ENCODE peak calls at places on chromosomes 11 and 22, in eight cellular contexts. G is stimulated activated naive CD8-positive, alpha-beta T cell treated with anti-CD3 and anti-CD28 coated beads, Interleukin-15, Interleukin-2, amounts not matched to agents 100 U/mL and 50 U/mL, for 24 hours; T is cardiac muscle cell; D is activated CD4-positive, alpha-beta T cell treated with anti-CD3 and anti-CD28 coated beads for 24 hours; M is IMR-90; X is uterus; W is EH; A is activated naive CD4-positive, alpha-beta T cell treated with Interleukin-2 at 50 U/mL for 16 hours. E is an unnamed sample.
A peak's percentile ranks its signal among the peaks of the same experiment; 100 is the strongest.

GRCh38 chr22:38467904-38468760 is at the start of gene KDELR3:
- DNase-seq in G (peak; percentile 79), D (peak; percentile 57), W (peak; percentile 83), M (peak; percentile 71), A (peak; percentile 57), T (peak; percentile 85), X (peak; percentile 75), E (no peak)

GRCh38 chr11:76658651-76659650 is 11.6 kb downstream of the LRRC32 start:
- DNase-seq in T (no peak), X (no peak), D (no peak), A (no peak), W (no peak), M (no peak), G (no peak), E (no peak)

GRCh38 chr11:66467756-66468155 is 1.1 kb downstream of the PELI3 start:
- DNase-seq in T (peak; percentile 21), X (no peak), M (no peak), A (no peak), D (no peak), W (peak; percentile 29), G (peak; percentile 45), E (no peak)

GRCh38 chr22:42416671-42417230 is 15.5 kb downstream of the NFAM1 start:
- DNase-seq in W (no peak), G (no peak), T (no peak), M (no peak), A (no peak), X (no peak), D (no peak), E (no peak)

GRCh38 chr22:47307812-47308211 is 545.4 kb downstream of the TBC1D22A start:
- DNase-seq in M (peak; percentile 49), D (no peak), X (no peak), W (no peak), T (no peak), A (no peak), G (no peak), E (no peak)

GRCh38 chr11:120912504-120912903 is 111.4 kb upstream of the TBCEL start:
- DNase-seq in X (no peak), A (no peak), M (peak; percentile 57), G (no peak), D (no peak), W (peak; percentile 34), T (peak; percentile 57), E (no peak)

GRCh38 chr22:36104435-36104834 is 56.1 kb downstream of the APOL3 start:
- DNase-seq in M (no peak), A (no peak), T (no peak), G (no peak), X (no peak), D (no peak), W (no peak), E (no peak)

GRCh38 chr22:47067911-47068654 is 305.6 kb downstream of the TBC1D22A start:
- DNase-seq in A (no peak), W (no peak), X (no peak), T (no peak), D (no peak), M (no peak), G (no peak), E (no peak)

GRCh38 chr11:81644239-81644840 is 1089.3 kb downstream of the FAM181B start:
- DNase-seq in T (peak; percentile 58), G (no peak), D (no peak), X (no peak), M (peak; percentile 23), W (peak; percentile 1), A (peak; percentile 4), E (peak; percentile 1)

GRCh38 chr11:64358907-64359711 is at the start of gene RPS6KA4:
- DNase-seq in A (peak; percentile 64), D (peak; percentile 40), T (peak; percentile 68), G (peak; percentile 73), M (peak; percentile 58), X (peak; percentile 75), W (peak; percentile 79), E (no peak)

GRCh38 chr11:47028530-47029093 is 92.1 kb downstream of the CSTPP1 start:
- DNase-seq in G (no peak), D (no peak), T (peak; percentile 58), W (no peak), M (peak; percentile 19), A (no peak), X (no peak), E (no peak)

GRCh38 chr11:33475999-33476398 is 218.8 kb downstream of the HIPK3 start:
- DNase-seq in W (peak; percentile 69), G (no peak), D (no peak), M (peak; percentile 57), T (peak; percentile 90), A (no peak), X (no peak), E (no peak)

GRCh38 chr22:24155597-24156145 is 25.6 kb upstream of the SUSD2 start:
- DNase-seq in M (peak; percentile 65), W (peak; percentile 85), T (peak; percentile 85), D (peak; percentile 38), X (peak; percentile 86), A (peak; percentile 37), G (peak; percentile 63), E (no peak)

GRCh38 chr22:46659791-46660186 is 39.6 kb downstream of the GRAMD4 start:
- DNase-seq in T (no peak), A (no peak), X (no peak), G (no peak), D (no peak), W (no peak), M (no peak), E (no peak)

GRCh38 chr22:24554316-24555159 is at the start of gene GUCD1:
- DNase-seq in G (peak; percentile 43), D (peak; percentile 12), M (peak; percentile 41), A (peak; percentile 36), W (peak; percentile 63), X (no peak), T (peak; percentile 52), E (no peak)

GRCh38 chr22:49307071-49307830 is 520.4 kb downstream of the BRD1 start:
- DNase-seq in T (no peak), M (no peak), G (no peak), X (no peak), W (no peak), D (no peak), A (no peak), E (no peak)

GRCh38 chr11:95884364-95884763 is 39.5 kb downstream of the MTMR2 start:
- DNase-seq in D (no peak), W (peak; percentile 66), X (no peak), G (no peak), A (no peak), T (peak; percentile 54), M (peak; percentile 63), E (no peak)

GRCh38 chr22:38494939-38495338 is 11.2 kb downstream of the DDX17 start:
- DNase-seq in G (no peak), X (no peak), A (no peak), D (no peak), T (no peak), M (no peak), W (no peak), E (no peak)

GRCh38 chr22:27673839-27674238 is 127.7 kb downstream of the MN1 start:
- DNase-seq in A (no peak), G (no peak), M (no peak), W (no peak), T (no peak), X (no peak), D (no peak), E (no peak)

GRCh38 chr11:105022527-105022926 is 441 bp downstream of the CASP5 start:
- DNase-seq in X (no peak), M (no peak), W (no peak), A (no peak), G (no peak), D (no peak), T (no peak), E (no peak)

GRCh38 chr11:65524747-65525658 is at the start of gene SCYL1:
- DNase-seq in M (peak; percentile 79), T (peak; percentile 90), D (peak; percentile 68), W (peak; percentile 81), A (peak; percentile 77), X (peak; percentile 85), G (peak; percentile 86), E (no peak)

GRCh38 chr11:12680246-12680939 is 6.2 kb downstream of the TEAD1 start:
- DNase-seq in X (peak; percentile 81), W (peak; percentile 93), T (peak; percentile 95), D (no peak), A (no peak), M (peak; percentile 91), G (peak; percentile 3), E (no peak)

GRCh38 chr11:12686246-12687060 is 12.2 kb downstream of the TEAD1 start:
- DNase-seq in W (peak; percentile 43), X (no peak), A (no peak), G (no peak), D (no peak), T (no peak), M (no peak), E (no peak)

GRCh38 chr11:3077174-3077839 is 20.1 kb upstream of the CARS1 start:
- DNase-seq in W (no peak), T (no peak), X (no peak), G (no peak), D (no peak), A (no peak), M (no peak), E (no peak)

GRCh38 chr11:3011891-3012885 is 20.1 kb upstream of the NAP1L4 start:
- DNase-seq in G (no peak), T (no peak), A (no peak), X (no peak), M (no peak), D (no peak), W (no peak), E (no peak)

GRCh38 chr11:119179342-119179741 is 5.9 kb upstream of the NHERF4 start:
- DNase-seq in M (no peak), T (no peak), X (no peak), D (no peak), A (no peak), W (no peak), G (no peak), E (no peak)

GRCh38 chr22:50041361-50042065 is 16.6 kb downstream of the TTLL8 start:
- DNase-seq in D (no peak), W (no peak), M (no peak), G (no peak), A (no peak), X (no peak), T (no peak), E (no peak)

GRCh38 chr11:1153951-1154487 is 3.7 kb upstream of the MUC5AC start:
- DNase-seq in T (peak; percentile 93), G (no peak), A (no peak), X (no peak), M (peak; percentile 97), D (no peak), W (peak; percentile 92), E (no peak)

GRCh38 chr22:23072911-23073491 is 2.7 kb downstream of the GNAZ start:
- DNase-seq in M (no peak), W (peak; percentile 83), T (no peak), X (no peak), A (no peak), D (no peak), G (no peak), E (no peak)

GRCh38 chr22:50530280-50530856 is 556 bp upstream of the TYMP start:
- DNase-seq in W (peak; percentile 78), D (peak; percentile 51), T (peak; percentile 94), X (peak; percentile 66), A (peak; percentile 71), M (peak; percentile 44), G (peak; percentile 78), E (no peak)

GRCh38 chr11:118572914-118573550 is 823 bp downstream of the ARCN1 start:
- DNase-seq in M (peak; percentile 75), W (peak; percentile 72), T (peak; percentile 46), X (no peak), A (peak; percentile 22), G (no peak), D (no peak), E (no peak)

GRCh38 chr22:45887202-45888131 is 89.5 kb downstream of the WNT7B start:
- DNase-seq in A (no peak), W (no peak), G (no peak), M (no peak), T (no peak), X (peak; percentile 2), D (no peak), E (no peak)